ENCODE peak calls at places on chromosomes 1 and 21, in seven cellular contexts. S is vagina, Z is ovary, J is cardiac muscle cell, N is hepatocyte, Y is PC-3, Q is kidney. E is an unnamed sample. For H3K4me1 and H3K9me3, the result is how much of the 10 kb centered on the place peaks cover.

GRCh38 chr1:33388989-33389771 is 41.7 kb downstream of the PHC2 start:
- DNase-seq in N (no peak), Q (peak), Z (no peak), Y (no peak), J (peak), S (no peak), E (no peak)

GRCh38 chr1:25685938-25686665 is 69.5 kb downstream of the MAN1C1 start:
- DNase-seq in Y (no peak), Z (no peak), S (no peak), J (no peak), Q (no peak), N (no peak), E (no peak)

GRCh38 chr1:24999906-25000305 is 69.8 kb upstream of the RUNX3 start:
- DNase-seq in S (no peak), N (no peak), J (no peak), Q (peak), Y (no peak), Z (no peak), E (no peak)

GRCh38 chr1:54274881-54275280 is 74.9 kb downstream of the MRPL37 start:
- DNase-seq in Q (peak), Z (no peak), S (no peak), N (no peak), J (no peak), Y (no peak), E (no peak)

GRCh38 chr1:43932786-43933385 is 715 bp upstream of the ARTN start:
- DNase-seq in Q (no peak), Y (peak), Z (no peak), J (peak), N (no peak), S (no peak), E (no peak)

GRCh38 chr1:219882116-219882515 is 46.2 kb downstream of the SLC30A10 start:
- DNase-seq in Y (no peak), S (no peak), Q (no peak), N (no peak), J (no peak), Z (no peak), E (no peak)

GRCh38 chr1:248348475-248348874 is at the start of gene OR14C36:
- DNase-seq in Y (no peak), Z (no peak), S (no peak), J (no peak), N (no peak), Q (no peak), E (no peak)

GRCh38 chr1:45557422-45557944 is 6.9 kb downstream of the AKR1A1 start:
- DNase-seq in N (no peak), Y (no peak), J (no peak), S (no peak), Z (no peak), Q (peak), E (no peak)

GRCh38 chr1:43522776-43523480 is 7.8 kb upstream of the PTPRF start:
- DNase-seq in Q (no peak), Z (no peak), N (peak), J (peak), S (no peak), Y (peak), E (peak)

GRCh38 chr1:3955196-3955772 is 55.2 kb upstream of the C1orf174 start:
- DNase-seq in S (no peak), Q (no peak), Z (no peak), Y (no peak), N (no peak), J (no peak), E (no peak)

GRCh38 chr1:153227810-153228209 is 10.4 kb downstream of the PRR9 start:
- DNase-seq in Y (no peak), J (no peak), Z (no peak), N (no peak), Q (no peak), S (no peak), E (no peak)

GRCh38 chr1:48680411-48681035 is 96.2 kb downstream of the BEND5 start:
- DNase-seq in Q (no peak), N (no peak), Z (no peak), S (no peak), Y (peak), J (no peak), E (no peak)

GRCh38 chr1:147717051-147717705 is 43.2 kb downstream of the GJA5 start:
- DNase-seq in Q (peak), J (no peak), Y (peak), S (no peak), Z (no peak), N (peak), E (peak)

GRCh38 chr1:3169621-3170356 is 100.8 kb downstream of the PRDM16 start:
- DNase-seq in J (no peak), Y (no peak), Z (no peak), N (no peak), S (no peak), Q (no peak), E (no peak)

GRCh38 chr1:225651376-225651871 is 1.5 kb downstream of the ENAH start:
- DNase-seq in Z (no peak), J (peak), Q (no peak), N (no peak), S (no peak), Y (peak), E (no peak)

GRCh38 chr1:72439036-72439435 is 156.7 kb upstream of the NEGR1 start:
- DNase-seq in Q (no peak), N (no peak), S (no peak), Z (no peak), J (peak), Y (peak), E (no peak)

GRCh38 chr1:24416666-24417391 is 1.2 kb downstream of the NIPAL3 start:
- DNase-seq in Y (peak), Z (no peak), N (peak), J (peak), Q (no peak), S (no peak), E (peak)

GRCh38 chr1:235943581-235944114 is 76.9 kb upstream of the LYST start:
- DNase-seq in Z (no peak), Y (peak), J (peak), S (no peak), N (no peak), Q (no peak), E (no peak)

GRCh38 chr1:218439541-218440295 is 94.6 kb downstream of the TGFB2 start:
- DNase-seq in Y (no peak), J (peak), Z (no peak), N (no peak), S (no peak), Q (no peak), E (no peak)

GRCh38 chr1:3524571-3525203 is 70.2 kb downstream of the ARHGEF16 start:
- DNase-seq in Q (no peak), S (no peak), Y (no peak), Z (no peak), J (no peak), N (no peak), E (no peak)

GRCh38 chr1:32031578-32032286 is 18.1 kb downstream of the KHDRBS1 start:
- DNase-seq in Y (peak), N (peak), Q (no peak), S (no peak), J (peak), Z (no peak), E (no peak)

GRCh38 chr1:201562659-201563405 is 23.9 kb downstream of the NAV1 start:
- DNase-seq in J (peak), S (no peak), Z (no peak), Q (no peak), Y (no peak), N (peak), E (no peak)

GRCh38 chr1:73556270-73556669 is 641.7 kb downstream of the LRRIQ3 start:
- DNase-seq in Q (no peak), Z (no peak), Y (no peak), J (no peak), N (no peak), S (no peak), E (no peak)

GRCh38 chr1:54273837-54274192 is 73.8 kb downstream of the MRPL37 start:
- DNase-seq in Z (peak), N (peak), Q (peak), J (no peak), S (no peak), Y (no peak), E (no peak)

GRCh38 chr1:59455206-59455605 is 158.3 kb downstream of the FGGY start:
- DNase-seq in N (no peak), S (no peak), Y (peak), Q (no peak), Z (no peak), J (peak), E (no peak)

GRCh38 chr21:18522181-18522771 is 118.7 kb upstream of the TMPRSS15 start:
- DNase-seq in Y (peak), N (peak), J (no peak), Z (no peak), Q (no peak), S (no peak), E (no peak)

GRCh38 chr1:23910553-23911246 is 2.5 kb downstream of the CNR2 start:
- DNase-seq in J (no peak), N (no peak), Z (no peak), S (no peak), Y (no peak), Q (no peak), E (no peak)

GRCh38 chr1:115748396-115749130 is 20.0 kb downstream of the CASQ2 start:
- DNase-seq in J (peak), N (peak), Y (peak), Q (no peak), Z (no peak), S (no peak), E (no peak)

GRCh38 chr1:86396503-86396900 is 379 bp upstream of the ODF2L start:
- DNase-seq in J (no peak), S (no peak), Q (no peak), N (peak), Z (no peak), Y (no peak), E (no peak)

GRCh38 chr21:46622226-46622625 is 13.2 kb upstream of the PRMT2 start:
- DNase-seq in J (peak), Y (no peak), Z (peak), Q (no peak), S (no peak), N (peak), E (no peak)
- H3K4me1 ChIP-seq in J (under half), Y (under half), Z (under half), Q (under half), S (under half), N (under half), E (under half)

GRCh38 chr1:37186246-37186756 is 152.0 kb upstream of the GRIK3 start:
- DNase-seq in Q (no peak), S (no peak), Z (no peak), N (no peak), Y (no peak), J (no peak), E (no peak)
- H3K9me3 ChIP-seq in Q (under half), S (under half), Z (under half), N (under half), Y (under half), J (under half), E (under half)

GRCh38 chr1:117011334-117011733 is 9.8 kb downstream of the CD101 start:
- DNase-seq in Q (no peak), Z (no peak), Y (no peak), S (no peak), J (no peak), N (no peak), E (no peak)
- TF ChIP-seq CTCF in Q (no peak), Z (no peak), Y (no peak), S (no peak), J (no peak), N (no peak), E (no peak)

GRCh38 chr1:186054932-186055331 is 320.1 kb downstream of the TPR start:
- DNase-seq in N (no peak), Q (no peak), Z (no peak), J (no peak), S (no peak), Y (no peak), E (no peak)

GRCh38 chr1:186059311-186059710 is 315.7 kb downstream of the TPR start:
- DNase-seq in Y (no peak), N (no peak), Z (no peak), J (peak), Q (no peak), S (no peak), E (no peak)

GRCh38 chr1:186054013-186054412 is 319.8 kb downstream of the HMCN1 start:
- DNase-seq in S (no peak), Y (no peak), Z (no peak), N (no peak), J (no peak), Q (no peak), E (no peak)

GRCh38 chr1:186057086-186057485 is 318.0 kb downstream of the TPR start:
- DNase-seq in Z (no peak), Y (no peak), N (no peak), J (no peak), S (no peak), Q (no peak), E (no peak)

DNA sequence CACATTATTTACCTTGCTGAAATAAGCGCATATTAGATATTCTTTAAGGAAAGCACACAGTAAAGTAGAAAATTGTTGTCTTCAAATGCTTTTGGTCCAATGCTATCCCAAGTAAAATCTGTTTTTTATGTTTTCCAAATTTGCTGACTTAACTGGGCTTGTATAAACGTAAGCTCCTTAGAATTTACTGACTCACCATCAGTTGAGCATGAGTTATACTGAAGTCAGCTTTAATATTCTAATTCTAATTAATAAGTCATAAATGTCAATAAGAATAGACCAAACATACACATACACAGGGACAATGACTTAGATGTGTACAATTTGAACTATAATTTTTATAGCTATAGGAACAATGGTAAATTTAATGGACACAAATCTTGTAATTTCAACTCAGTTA is 319.2 kb downstream of the TPR start:
- DNase-seq in J (no peak), N (no peak), Y (peak), Q (no peak), Z (no peak), S (no peak), E (no peak)
- H3K4me1 ChIP-seq in J (under half), N (under half), Y (under half), Q (under half), Z (under half), S (under half), E (under half)

GRCh38 chr1:110956586-110956985 is 7.1 kb downstream of the LRIF1 start:
- DNase-seq in N (no peak), J (no peak), Q (no peak), Y (no peak), S (no peak), Z (no peak), E (no peak)
- H3K9me3 ChIP-seq in N (under half), J (under half), Q (under half), Y (under half), S (under half), Z (under half), E (under half)

DNA sequence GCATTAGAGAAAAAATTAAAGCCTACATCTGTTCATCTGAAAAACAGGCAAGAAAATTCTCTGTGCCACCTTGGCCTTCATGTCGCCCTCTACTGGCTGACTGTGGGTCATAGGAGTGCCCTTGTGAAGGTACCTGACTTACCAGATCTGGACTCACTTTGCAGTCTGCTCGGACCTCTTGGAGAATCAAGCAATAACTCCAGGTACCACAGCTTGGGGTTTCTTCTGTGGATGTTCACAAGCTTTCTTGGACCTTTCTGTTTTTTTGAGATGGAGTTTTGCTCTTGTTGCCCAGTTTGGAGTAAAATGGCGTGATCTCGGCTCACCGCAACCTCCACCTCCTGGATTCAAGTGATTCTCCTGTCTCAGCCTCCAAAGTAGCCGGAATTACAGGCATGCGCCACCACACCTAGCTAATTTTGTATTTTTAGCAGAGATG is 2.4 kb upstream of the PRAMEF18 start:
- DNase-seq in J (no peak), Y (peak), S (no peak), Q (no peak), Z (no peak), N (no peak), E (no peak)
- TF ChIP-seq CTCF in J (no peak), Y (peak), S (no peak), Q (peak), Z (no peak), N (no peak), E (peak)

DNA sequence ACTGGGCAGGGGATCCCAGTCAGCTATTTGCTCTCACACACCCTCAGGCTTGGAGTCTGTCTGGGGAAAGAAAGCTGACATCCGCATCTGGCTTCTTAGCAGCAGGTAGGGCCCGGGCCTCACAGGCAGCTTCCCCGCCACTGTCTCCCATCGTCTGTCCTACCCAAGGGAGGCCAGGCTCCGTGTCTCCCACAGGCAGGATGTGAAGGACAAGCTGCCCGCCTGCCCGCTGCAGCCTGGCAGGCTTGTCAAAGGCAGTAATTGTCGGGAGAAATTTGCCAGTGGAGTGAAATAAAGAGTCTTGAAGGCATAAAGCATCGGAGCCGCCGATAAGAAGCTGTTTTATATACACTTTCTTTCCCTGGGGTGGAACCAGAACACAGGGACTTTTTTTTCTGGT is 44.0 kb upstream of the DISP3 start:
- DNase-seq in Z (no peak), N (no peak), Y (no peak), Q (no peak), S (no peak), J (no peak), E (no peak)
- H3K4me1 ChIP-seq in Z (under half), N (under half), Y (under half), Q (under half), S (under half), J (under half), E (under half)

DNA sequence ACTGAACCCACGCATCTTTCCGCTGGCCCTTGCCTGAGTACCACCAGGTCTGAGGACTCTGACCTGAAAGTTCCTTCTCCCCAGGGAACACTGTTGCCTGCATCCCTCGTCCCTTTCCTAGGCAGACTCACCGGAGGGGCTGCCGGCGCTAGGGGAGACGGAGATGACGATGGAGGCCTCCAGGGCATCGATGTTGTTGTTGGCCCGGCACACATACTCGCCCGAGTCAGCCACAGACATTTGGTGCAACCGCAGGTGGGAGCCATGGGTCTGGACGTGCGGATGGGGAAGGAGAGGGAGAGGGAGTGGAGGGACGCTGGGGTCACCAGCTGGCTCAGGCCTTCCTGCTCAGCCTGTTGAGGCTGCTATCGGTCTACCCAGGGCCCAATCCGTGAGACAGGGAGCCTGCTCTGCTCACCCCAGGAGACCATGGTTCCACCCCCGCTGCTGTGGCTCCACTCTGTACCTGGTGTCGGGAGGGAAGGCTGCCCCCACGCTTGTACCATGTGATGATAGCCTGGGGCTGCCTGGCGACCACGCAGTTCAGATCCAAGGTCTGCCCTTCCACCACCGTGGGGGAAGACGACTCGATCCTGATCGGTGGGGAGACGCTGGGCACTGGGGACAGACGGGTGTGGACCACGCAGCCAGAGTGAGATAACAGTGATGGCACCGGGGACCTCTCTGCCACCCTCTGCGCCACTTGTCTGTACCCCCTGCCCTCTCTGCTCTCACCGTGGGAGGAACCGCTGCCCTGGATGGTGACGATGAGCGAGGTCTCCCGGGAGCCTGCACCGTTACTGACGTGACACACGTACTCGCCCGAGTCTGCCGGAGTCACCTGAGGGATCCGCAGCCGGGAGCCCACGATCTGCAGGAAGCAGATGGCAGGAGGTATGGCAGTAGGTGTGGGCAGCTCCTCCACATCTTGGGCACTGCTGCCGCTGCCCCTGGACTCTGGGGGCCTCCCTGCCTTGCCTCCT is 35.4 kb downstream of the LDLRAD2 start:
- DNase-seq in Q (no peak), J (no peak), S (no peak), N (no peak), Z (no peak), Y (no peak), E (peak)
- H3K9me3 ChIP-seq in Q (under half), J (under half), S (under half), N (under half), Z (under half), Y (under half), E (under half)

E was measured in RWPE2.